ENCODE peak calls at places on chromosome X, in ten cellular contexts. A, J, Z, T, R, P, X, M, I and O are unnamed samples.

GRCh38 chrX:119389854-119390501 is 9.2 kb upstream of the SLC25A43 start:
- DNase-seq in A (no peak), J (no peak), Z (no peak), T (no peak), R (no peak), P (no peak), X (no peak), M (no peak), I (no peak), O (no peak)

GRCh38 chrX:10119399-10119990 is 37.3 kb upstream of the CLCN4 start:
- DNase-seq in A (peak), J (peak), Z (peak), T (peak), R (peak), P (peak), X (peak), M (no peak), I (peak), O (no peak)

GRCh38 chrX:107551546-107551945 is 76.8 kb upstream of the PRPS1 start:
- DNase-seq in A (no peak), J (no peak), Z (no peak), T (no peak), R (peak), P (no peak), X (no peak), M (no peak), I (no peak), O (no peak)

GRCh38 chrX:22462959-22463358 is 190.2 kb downstream of the CBLL2 start:
- DNase-seq in A (no peak), J (no peak), Z (no peak), T (no peak), R (no peak), P (no peak), X (no peak), M (no peak), I (no peak), O (no peak)

GRCh38 chrX:47212381-47213293 is 5.8 kb upstream of the CDK16 start:
- DNase-seq in A (no peak), J (no peak), Z (no peak), T (no peak), R (no peak), P (no peak), X (no peak), M (no peak), I (no peak), O (no peak)

GRCh38 chrX:36908801-36909403 is 99.3 kb upstream of the FAM47C start:
- DNase-seq in A (peak), J (peak), Z (no peak), T (no peak), R (no peak), P (no peak), X (peak), M (no peak), I (peak), O (no peak)

GRCh38 chrX:22634081-22634480 is 361.4 kb downstream of the CBLL2 start:
- DNase-seq in A (peak), J (peak), Z (peak), T (no peak), R (no peak), P (no peak), X (peak), M (no peak), I (peak), O (no peak)

GRCh38 chrX:124274438-124275166 is 57.9 kb upstream of the TEX13D start:
- DNase-seq in A (no peak), J (no peak), Z (no peak), T (no peak), R (no peak), P (no peak), X (no peak), M (no peak), I (no peak), O (no peak)

GRCh38 chrX:153926594-153926862 is 464 bp upstream of the ARHGAP4 start:
- DNase-seq in A (no peak), J (no peak), Z (no peak), T (no peak), R (no peak), P (no peak), X (no peak), M (no peak), I (no peak), O (no peak)

GRCh38 chrX:4249401-4249800 is 536.0 kb upstream of the PRKX start:
- DNase-seq in A (no peak), J (no peak), Z (no peak), T (no peak), R (no peak), P (no peak), X (no peak), M (no peak), I (no peak), O (no peak)

GRCh38 chrX:133953785-133954355 is 31.5 kb downstream of the GPC3 start:
- DNase-seq in A (no peak), J (no peak), Z (no peak), T (no peak), R (no peak), P (no peak), X (no peak), M (no peak), I (no peak), O (no peak)

GRCh38 chrX:41014776-41015175 is 70.5 kb upstream of the USP9X start:
- DNase-seq in A (peak), J (peak), Z (no peak), T (no peak), R (no peak), P (no peak), X (peak), M (no peak), I (peak), O (no peak)